ENCODE peak calls at places on chromosomes 4 and X, in ten cellular contexts. K is right lobe of liver, J is uterus, X is H1, E is heart left ventricle, V is A549, B is body of pancreas, H is tibial nerve, L is transverse colon, P is IMR-90. F is an unnamed sample.

GRCh38 chr4:142440093-142440492 is 406.0 kb downstream of the INPP4B start:
- DNase-seq in J (no peak), P (peak; percentile 29), B (no peak), E (no peak), K (no peak), X (no peak), L (no peak), V (no peak), H (no peak), F (no peak)

GRCh38 chrX:37685452-37686347 is at the start of gene XK:
- DNase-seq in H (no peak), X (peak; percentile 23), V (peak; percentile 2), L (peak; percentile 71), K (peak; percentile 67), B (peak; percentile 62), P (no peak), J (peak; percentile 28), E (peak; percentile 58), F (peak; percentile 92)

GRCh38 chrX:71619193-71619592 is 882 bp upstream of the CXCR3 start:
- DNase-seq in V (no peak), J (no peak), B (no peak), P (no peak), E (no peak), K (no peak), X (no peak), H (no peak), L (no peak), F (no peak)

GRCh38 chr4:52873191-52873590 is 11.1 kb downstream of the RASL11B start:
- DNase-seq in E (no peak), X (no peak), P (no peak), V (no peak), B (no peak), H (no peak), J (no peak), L (peak; percentile 53), K (no peak), F (no peak)

GRCh38 chr4:120916937-120917336 is 5.6 kb downstream of the PRDM5 start:
- DNase-seq in H (no peak), X (no peak), V (no peak), L (no peak), J (no peak), E (no peak), P (peak; percentile 31), B (no peak), K (no peak), F (no peak)

GRCh38 chr4:37542749-37543148 is 143.4 kb downstream of the RELL1 start:
- DNase-seq in B (no peak), V (no peak), P (no peak), L (no peak), X (no peak), K (no peak), J (no peak), E (no peak), H (no peak), F (no peak)

GRCh38 chr4:172850838-172851237 is 317.8 kb upstream of the GALNT7 start:
- DNase-seq in V (no peak), X (no peak), K (no peak), B (no peak), L (no peak), H (no peak), J (no peak), P (peak; percentile 95), E (no peak), F (no peak)

GRCh38 chr4:165757426-165757825 is 115.6 kb upstream of the TLL1 start:
- DNase-seq in P (no peak), H (no peak), V (no peak), L (no peak), J (no peak), B (no peak), K (no peak), E (no peak), X (no peak), F (no peak)

GRCh38 chr4:104475652-104476051 is 19.0 kb downstream of the CXXC4 start:
- DNase-seq in J (no peak), P (no peak), E (no peak), X (no peak), B (no peak), K (no peak), V (no peak), L (no peak), H (no peak), F (no peak)

GRCh38 chrX:30589146-30589888 is 11.8 kb upstream of the TASL start:
- DNase-seq in J (no peak), P (no peak), B (no peak), K (no peak), E (no peak), X (no peak), L (no peak), V (no peak), H (no peak), F (no peak)

GRCh38 chr4:187711586-187711985 is 284.0 kb upstream of the ZFP42 start:
- DNase-seq in L (no peak), J (no peak), H (no peak), E (no peak), B (no peak), X (no peak), K (no peak), V (no peak), P (no peak), F (no peak)

GRCh38 chrX:149512225-149512885 is 7.2 kb upstream of the IDS start:
- DNase-seq in K (no peak), P (peak; percentile 38), V (peak; percentile 46), L (peak; percentile 63), H (peak; percentile 50), X (no peak), E (peak; percentile 38), J (peak; percentile 21), B (peak; percentile 68), F (peak; percentile 63)

GRCh38 chr4:72448231-72448630 is 120.8 kb downstream of the ADAMTS3 start:
- DNase-seq in K (no peak), H (no peak), J (no peak), E (no peak), B (no peak), L (no peak), X (no peak), P (no peak), V (no peak), F (no peak)

GRCh38 chr4:113760852-113761681 is 471 bp downstream of the CAMK2D start:
- DNase-seq in P (peak; percentile 71), H (peak; percentile 80), L (peak; percentile 84), J (peak; percentile 83), V (peak; percentile 26), E (peak; percentile 88), K (peak; percentile 89), X (no peak), B (peak; percentile 76), F (peak; percentile 83)

GRCh38 chr4:190016369-190017289 is 10.4 kb downstream of the FRG2 start:
- DNase-seq in L (no peak), K (no peak), J (no peak), H (no peak), P (no peak), X (no peak), B (no peak), V (no peak), E (no peak), F (peak; percentile 70)

GRCh38 chrX:150148749-150149672 is 210.7 kb upstream of the EOLA2 start:
- DNase-seq in B (no peak), P (peak; percentile 16), E (no peak), J (no peak), K (no peak), L (no peak), H (no peak), X (no peak), V (no peak), F (no peak)

GRCh38 chr4:152780267-152780811 is 585 bp downstream of the ARFIP1 start:
- DNase-seq in E (no peak), H (no peak), J (no peak), L (no peak), P (peak; percentile 22), K (no peak), X (no peak), B (no peak), V (no peak), F (no peak)

GRCh38 chr4:110020139-110020538 is 107.5 kb downstream of the EGF start:
- DNase-seq in J (no peak), X (no peak), H (no peak), V (no peak), K (no peak), B (no peak), L (no peak), E (no peak), P (peak; percentile 14), F (no peak)

GRCh38 chr4:182567119-182567518 is 323.9 kb downstream of the TENM3 start:
- DNase-seq in J (no peak), P (no peak), V (no peak), L (no peak), H (no peak), K (no peak), X (no peak), B (no peak), E (no peak), F (no peak)
- H3K27ac ChIP-seq in J (no peak overlapping the region), P (no peak overlapping the region), V (no peak overlapping the region), L (no peak overlapping the region), H (no peak overlapping the region), K (no peak overlapping the region), X (no peak overlapping the region), B (no peak overlapping the region), E (no peak overlapping the region), F (no peak overlapping the region)

DNA sequence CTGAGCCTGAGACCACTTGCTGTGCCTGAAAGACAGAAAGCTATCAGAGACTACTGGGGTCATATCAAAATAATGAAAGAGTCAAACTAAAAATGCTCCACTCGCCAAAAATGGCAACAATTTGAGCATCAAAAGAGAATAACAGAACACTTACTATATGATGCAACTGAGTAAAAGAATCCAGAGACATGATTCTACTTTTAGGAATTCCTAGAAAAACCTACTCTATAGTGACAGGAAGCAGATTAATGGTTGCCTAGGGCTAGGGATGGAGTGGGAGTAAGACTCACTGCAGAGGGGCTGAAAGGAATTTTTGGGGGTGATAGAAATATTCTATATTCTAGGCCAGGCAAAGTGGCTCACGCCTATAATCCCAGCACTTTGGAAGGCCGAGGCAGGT is 29.4 kb upstream of the SLAIN2 start:
- DNase-seq in E (no peak), L (no peak), H (no peak), K (no peak), B (no peak), J (no peak), X (no peak), V (no peak), P (peak; percentile 16), F (no peak)
- TF ChIP-seq POLR2A in E (no peak), L (no peak), H (no peak), K (no peak), B (no peak), J (no peak), X (no peak), V (no peak), P (no peak), F (no peak)

GRCh38 chrX:19888419-19888879 is 1.0 kb upstream of the SH3KBP1 start:
- DNase-seq in H (peak; percentile 59), X (no peak), J (peak; percentile 42), P (peak; percentile 77), K (no peak), E (no peak), L (no peak), V (peak; percentile 84), B (peak; percentile 17), F (no peak)
- TF ChIP-seq CTCF in H (peak; percentile 72), X (no peak), J (peak; percentile 73), P (peak; percentile 70), K (peak; percentile 41), E (peak; percentile 43), L (peak; percentile 43), V (peak; percentile 59), B (peak; percentile 57), F (peak; percentile 23)

DNA sequence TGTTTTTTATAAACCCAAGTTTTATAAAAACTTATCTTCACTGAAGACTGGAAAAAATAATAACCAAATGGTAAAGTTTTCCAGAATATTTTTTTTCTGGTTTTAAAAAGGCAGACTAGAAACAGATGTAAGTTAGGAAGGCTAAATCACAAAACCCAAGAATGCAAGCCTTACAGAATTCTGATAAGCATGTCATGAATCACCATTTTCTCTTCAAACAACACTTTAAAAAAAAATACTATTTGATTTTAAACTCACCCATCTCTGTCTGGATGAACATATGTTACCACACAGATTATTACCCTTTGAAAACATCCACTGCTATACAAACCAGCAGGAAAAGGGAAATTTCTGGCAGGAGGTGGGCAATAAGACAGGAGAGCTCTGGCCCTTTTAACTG is 317.8 kb upstream of the NOCT start:
- DNase-seq in P (peak; percentile 84), B (no peak), E (no peak), V (no peak), J (no peak), H (no peak), X (no peak), K (no peak), L (no peak), F (no peak)
- H3K27ac ChIP-seq in P (peak overlapping the region; percentile 100), B (no peak overlapping the region), E (no peak overlapping the region), V (no peak overlapping the region), J (no peak overlapping the region), H (no peak overlapping the region), X (no peak overlapping the region), K (no peak overlapping the region), L (no peak overlapping the region), F (no peak overlapping the region)